ENCODE peak calls at places on chromosomes 6 and 20, in five cellular contexts. One of them, this sample, is unnamed.

GRCh38 chr6:161138545-161139303 is 135.1 kb downstream of the AGPAT4 start:
- DNase-seq in activated naive CD4-positive, alpha-beta T cell: no peak
- DNase-seq in NCI-H524 treated with DMSO at 0.1 percent for 48 hours: no peak
- DNase-seq in NCI-H774: no peak
- DNase-seq in kidney epithelial cell: no peak
- DNase-seq in this sample: no peak

GRCh38 chr6:40506956-40507355 is 80.2 kb downstream of the LRFN2 start:
- DNase-seq in activated naive CD4-positive, alpha-beta T cell: no peak
- DNase-seq in NCI-H774: no peak
- DNase-seq in NCI-H524 treated with DMSO at 0.1 percent for 48 hours: no peak
- DNase-seq in kidney epithelial cell: no peak
- DNase-seq in this sample: no peak

GRCh38 chr20:37243937-37244571 is 17.6 kb downstream of the GHRH start:
- DNase-seq in NCI-H774: no peak
- DNase-seq in activated naive CD4-positive, alpha-beta T cell: no peak
- DNase-seq in NCI-H524 treated with DMSO at 0.1 percent for 48 hours: no peak
- DNase-seq in kidney epithelial cell: no peak
- DNase-seq in this sample: no peak

GRCh38 chr20:38126146-38126912 is 38.7 kb downstream of the TGM2 start:
- DNase-seq in activated naive CD4-positive, alpha-beta T cell: no peak
- DNase-seq in kidney epithelial cell: no peak
- DNase-seq in NCI-H774: no peak
- DNase-seq in NCI-H524 treated with DMSO at 0.1 percent for 48 hours: no peak
- DNase-seq in this sample: no peak

GRCh38 chr6:61953881-61954280 is 332.1 kb downstream of the KHDRBS2 start:
- DNase-seq in NCI-H524 treated with DMSO at 0.1 percent for 48 hours: no peak
- DNase-seq in NCI-H774: no peak
- DNase-seq in kidney epithelial cell: no peak
- DNase-seq in activated naive CD4-positive, alpha-beta T cell: no peak
- DNase-seq in this sample: no peak

GRCh38 chr20:19962958-19963357 is 54.2 kb upstream of the NAA20 start:
- DNase-seq in kidney epithelial cell: no peak
- DNase-seq in NCI-H774: no peak
- DNase-seq in activated naive CD4-positive, alpha-beta T cell: no peak
- DNase-seq in NCI-H524 treated with DMSO at 0.1 percent for 48 hours: no peak
- DNase-seq in this sample: no peak

GRCh38 chr20:60203451-60203850 is 245.2 kb downstream of the CDH26 start:
- DNase-seq in NCI-H524 treated with DMSO at 0.1 percent for 48 hours: no peak
- DNase-seq in kidney epithelial cell: no peak
- DNase-seq in activated naive CD4-positive, alpha-beta T cell: no peak
- DNase-seq in NCI-H774: no peak
- DNase-seq in this sample: no peak

GRCh38 chr6:135182993-135183531 is 2.0 kb downstream of the MYB start:
- DNase-seq in activated naive CD4-positive, alpha-beta T cell: peak
- DNase-seq in NCI-H774: peak
- DNase-seq in kidney epithelial cell: no peak
- DNase-seq in NCI-H524 treated with DMSO at 0.1 percent for 48 hours: no peak
- DNase-seq in this sample: no peak

GRCh38 chr20:54228841-54229240 is 21.0 kb downstream of the PFDN4 start:
- DNase-seq in kidney epithelial cell: no peak
- DNase-seq in activated naive CD4-positive, alpha-beta T cell: no peak
- DNase-seq in NCI-H774: no peak
- DNase-seq in NCI-H524 treated with DMSO at 0.1 percent for 48 hours: no peak
- DNase-seq in this sample: no peak

GRCh38 chr6:56223995-56224394 is 23.4 kb downstream of the COL21A1 start:
- DNase-seq in kidney epithelial cell: peak
- DNase-seq in NCI-H774: no peak
- DNase-seq in NCI-H524 treated with DMSO at 0.1 percent for 48 hours: no peak
- DNase-seq in activated naive CD4-positive, alpha-beta T cell: no peak
- DNase-seq in this sample: no peak

GRCh38 chr20:41030536-41031242 is 2.1 kb downstream of the TOP1 start:
- DNase-seq in activated naive CD4-positive, alpha-beta T cell: no peak
- DNase-seq in NCI-H774: no peak
- DNase-seq in kidney epithelial cell: no peak
- DNase-seq in NCI-H524 treated with DMSO at 0.1 percent for 48 hours: peak
- DNase-seq in this sample: no peak

GRCh38 chr20:17796096-17796563 is 96.4 kb downstream of the BANF2 start:
- DNase-seq in activated naive CD4-positive, alpha-beta T cell: no peak
- DNase-seq in NCI-H524 treated with DMSO at 0.1 percent for 48 hours: no peak
- DNase-seq in NCI-H774: no peak
- DNase-seq in kidney epithelial cell: no peak
- DNase-seq in this sample: no peak

GRCh38 chr20:41169791-41170351 is 32.5 kb downstream of the PLCG1 start:
- DNase-seq in NCI-H774: no peak
- DNase-seq in NCI-H524 treated with DMSO at 0.1 percent for 48 hours: no peak
- DNase-seq in kidney epithelial cell: no peak
- DNase-seq in activated naive CD4-positive, alpha-beta T cell: no peak
- DNase-seq in this sample: no peak

GRCh38 chr20:52312131-52312729 is 120.7 kb upstream of the ZFP64 start:
- DNase-seq in activated naive CD4-positive, alpha-beta T cell: peak
- DNase-seq in NCI-H774: peak
- DNase-seq in kidney epithelial cell: peak
- DNase-seq in NCI-H524 treated with DMSO at 0.1 percent for 48 hours: peak
- DNase-seq in this sample: peak

GRCh38 chr6:39847216-39847615 is 55.0 kb downstream of the DAAM2 start:
- DNase-seq in activated naive CD4-positive, alpha-beta T cell: no peak
- DNase-seq in NCI-H524 treated with DMSO at 0.1 percent for 48 hours: no peak
- DNase-seq in NCI-H774: no peak
- DNase-seq in kidney epithelial cell: no peak
- DNase-seq in this sample: no peak

GRCh38 chr20:47981242-47981641 is 196.0 kb upstream of the SULF2 start:
- DNase-seq in activated naive CD4-positive, alpha-beta T cell: no peak
- DNase-seq in NCI-H524 treated with DMSO at 0.1 percent for 48 hours: no peak
- DNase-seq in kidney epithelial cell: no peak
- DNase-seq in NCI-H774: no peak
- DNase-seq in this sample: no peak

GRCh38 chr20:11734431-11734830 is 183.3 kb upstream of the BTBD3 start:
- DNase-seq in kidney epithelial cell: no peak
- DNase-seq in NCI-H524 treated with DMSO at 0.1 percent for 48 hours: no peak
- DNase-seq in NCI-H774: peak
- DNase-seq in activated naive CD4-positive, alpha-beta T cell: no peak
- DNase-seq in this sample: no peak

This sample was measured in NCI-H510A.